ENCODE peak calls at places on chromosomes 3 and 15, in five cellular contexts. Y, C, L, H and T are unnamed samples.

GRCh38 chr3:14513566-14514322 is 26.4 kb downstream of the GRIP2 start:
- DNase-seq in Y (peak; percentile 32), C (no peak), L (no peak), H (peak; percentile 76), T (no peak)

GRCh38 chr3:23996058-23996457 is 51.0 kb downstream of the NR1D2 start:
- DNase-seq in Y (no peak), C (no peak), L (no peak), H (no peak), T (no peak)

GRCh38 chr3:173983353-173983752 is 585.8 kb downstream of the NLGN1 start:
- DNase-seq in Y (no peak), C (no peak), L (no peak), H (no peak), T (no peak)

GRCh38 chr3:11131371-11131770 is 22.9 kb upstream of the HRH1 start:
- DNase-seq in Y (no peak), C (no peak), L (no peak), H (peak; percentile 45), T (no peak)

GRCh38 chr3:142850395-142851023 is 38.4 kb downstream of the PCOLCE2 start:
- DNase-seq in Y (no peak), C (no peak), L (peak; percentile 97), H (no peak), T (peak; percentile 90)

GRCh38 chr3:149706905-149707304 is 45.4 kb downstream of the COMMD2 start:
- DNase-seq in Y (no peak), C (peak; percentile 30), L (no peak), H (no peak), T (peak; percentile 71)

GRCh38 chr15:56524915-56525314 is 60.0 kb upstream of the MNS1 start:
- DNase-seq in Y (no peak), C (no peak), L (peak; percentile 67), H (no peak), T (no peak)

GRCh38 chr3:179398574-179399249 is 51.2 kb downstream of the MFN1 start:
- DNase-seq in Y (no peak), C (no peak), L (peak; percentile 33), H (no peak), T (peak; percentile 18)

GRCh38 chr15:29887719-29888118 is 65.5 kb upstream of the TJP1 start:
- DNase-seq in Y (no peak), C (no peak), L (peak; percentile 84), H (no peak), T (peak; percentile 22)

GRCh38 chr3:55556622-55557531 is 69.8 kb upstream of the WNT5A start:
- DNase-seq in Y (no peak), C (no peak), L (peak; percentile 45), H (no peak), T (no peak)

GRCh38 chr3:121637922-121638321 is 22.8 kb downstream of the HCLS1 start:
- DNase-seq in Y (no peak), C (no peak), L (no peak), H (peak; percentile 6), T (no peak)

GRCh38 chr15:88615303-88616107 is 5.6 kb upstream of the AEN start:
- DNase-seq in Y (no peak), C (peak; percentile 19), L (no peak), H (no peak), T (no peak)

GRCh38 chr15:44219073-44219472 is 24.0 kb upstream of the FRMD5 start:
- DNase-seq in Y (no peak), C (no peak), L (no peak), H (no peak), T (no peak)

GRCh38 chr3:46504780-46505179 is 7.0 kb downstream of the RTP3 start:
- DNase-seq in Y (no peak), C (no peak), L (no peak), H (peak; percentile 29), T (no peak)

GRCh38 chr15:54803139-54803808 is 393.5 kb downstream of the RSL24D1 start:
- DNase-seq in Y (no peak), C (no peak), L (no peak), H (no peak), T (no peak)

GRCh38 chr15:100786901-100787566 is 92.6 kb upstream of the ALDH1A3 start:
- DNase-seq in Y (no peak), C (peak; percentile 33), L (no peak), H (peak; percentile 74), T (no peak)

GRCh38 chr3:61903931-61904657 is 342.7 kb downstream of the PTPRG start:
- DNase-seq in Y (no peak), C (no peak), L (peak; percentile 70), H (no peak), T (peak; percentile 63)

GRCh38 chr3:32296251-32297204 is 58.0 kb downstream of the CMTM8 start:
- DNase-seq in Y (no peak), C (peak; percentile 66), L (peak; percentile 78), H (peak; percentile 91), T (peak; percentile 78)

GRCh38 chr3:14241716-14242115 is 63.1 kb downstream of the LSM3 start:
- DNase-seq in Y (no peak), C (no peak), L (no peak), H (peak; percentile 32), T (no peak)

DNA sequence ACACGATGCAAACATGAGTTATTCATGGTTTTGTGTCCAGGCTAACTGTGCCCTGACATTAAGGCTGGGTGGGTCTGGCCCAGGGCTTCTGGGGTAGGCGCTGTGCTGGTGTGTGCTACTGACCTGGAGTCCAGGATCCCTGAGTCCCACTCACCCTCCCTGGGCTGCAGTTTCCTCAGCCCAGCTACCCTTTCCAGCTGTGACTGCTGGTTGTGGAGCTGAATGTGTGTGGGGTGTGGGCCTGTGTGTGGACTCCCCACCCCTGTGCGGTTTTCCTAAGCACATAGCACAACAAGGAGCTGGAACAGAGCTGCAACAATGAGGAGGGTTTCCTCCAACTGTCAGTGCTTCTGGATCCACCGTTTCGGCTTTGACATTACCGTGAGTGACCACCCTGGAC is 38.0 kb downstream of the SMAD3 start:
- DNase-seq in Y (no peak), C (no peak), L (no peak), H (no peak), T (no peak)
- H3K4me3 ChIP-seq in Y (no peak overlapping the region), C (no peak overlapping the region), L (no peak overlapping the region), H (no peak overlapping the region), T (no peak overlapping the region)

GRCh38 chr15:77507911-77508310 is 87.2 kb downstream of the HMG20A start:
- DNase-seq in Y (no peak), C (peak; percentile 22), L (peak; percentile 47), H (peak; percentile 84), T (peak; percentile 86)

GRCh38 chr15:77506311-77507150 is 85.8 kb downstream of the HMG20A start:
- DNase-seq in Y (no peak), C (peak; percentile 73), L (peak; percentile 52), H (peak; percentile 91), T (peak; percentile 73)

GRCh38 chr15:77508541-77509505 is 88.1 kb downstream of the HMG20A start:
- DNase-seq in Y (no peak), C (peak; percentile 47), L (peak; percentile 63), H (peak; percentile 84), T (peak; percentile 72)

GRCh38 chr15:77505556-77505955 is 84.9 kb downstream of the HMG20A start:
- DNase-seq in Y (no peak), C (no peak), L (no peak), H (no peak), T (no peak)

DNA sequence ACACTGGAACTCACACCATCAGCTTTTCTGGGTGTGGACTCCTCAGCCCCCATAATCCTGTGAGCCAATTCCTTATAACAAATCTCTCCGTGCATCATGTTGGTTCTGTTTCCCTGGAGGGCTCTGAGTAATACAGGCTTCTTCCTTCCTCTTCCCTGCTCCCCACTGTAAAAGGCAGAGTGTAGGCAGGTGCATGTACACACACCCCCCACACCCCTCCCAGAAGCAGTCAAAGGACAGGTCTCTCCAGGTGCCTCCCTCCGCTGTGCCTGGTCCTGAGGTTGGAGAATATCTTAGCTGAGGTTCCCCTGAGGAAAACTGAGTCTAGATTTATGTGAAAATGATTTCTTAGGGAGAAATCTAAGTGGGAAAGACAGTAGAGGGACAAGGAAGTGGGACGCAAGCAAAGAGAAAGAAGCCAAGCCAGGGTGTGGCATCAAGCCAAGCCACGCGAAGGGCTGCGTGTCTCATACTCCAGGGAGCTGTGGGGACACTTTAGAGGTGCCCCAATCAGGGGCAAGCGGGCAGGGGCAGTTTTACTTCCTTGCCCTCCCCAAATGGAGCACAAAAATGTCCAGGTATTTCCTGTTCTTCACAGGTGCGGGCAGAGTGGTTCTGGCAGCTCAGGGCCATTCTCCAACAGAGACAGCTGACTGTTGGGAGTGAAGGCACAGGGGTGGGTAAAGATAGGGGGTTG is 86.6 kb downstream of the HMG20A start:
- DNase-seq in Y (no peak), C (peak; percentile 19), L (no peak), H (peak; percentile 91), T (peak; percentile 52)
- H3K4me3 ChIP-seq in Y (no peak overlapping the region), C (no peak overlapping the region), L (no peak overlapping the region), H (no peak overlapping the region), T (peak overlapping the region; percentile 7)

DNA sequence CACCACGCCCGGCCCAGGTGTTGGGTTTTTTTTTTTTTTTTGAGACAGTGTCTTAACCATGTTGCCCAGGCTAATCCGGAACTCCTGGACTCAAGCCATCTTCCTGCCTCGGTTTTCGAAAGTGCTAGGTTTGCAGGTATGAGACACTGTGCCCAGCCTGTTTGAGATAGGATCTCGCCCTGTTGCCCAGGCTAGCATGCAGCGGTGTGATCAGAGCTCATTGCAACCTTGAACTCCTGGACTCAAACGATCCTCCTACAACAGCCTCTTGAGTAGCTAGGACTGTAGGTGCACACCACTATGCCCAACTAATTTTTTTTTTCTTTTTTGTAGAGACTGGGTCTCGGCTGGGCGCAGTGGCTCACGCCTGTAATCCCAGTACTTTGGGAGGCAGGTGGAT is 20.3 kb upstream of the ITPKA start:
- DNase-seq in Y (no peak), C (no peak), L (no peak), H (no peak), T (no peak)
- H3K4me3 ChIP-seq in Y (no peak overlapping the region), C (no peak overlapping the region), L (no peak overlapping the region), H (no peak overlapping the region), T (no peak overlapping the region)

GRCh38 chr3:38150780-38151528 is 12.5 kb downstream of the MYD88 start:
- DNase-seq in Y (no peak), C (no peak), L (no peak), H (peak; percentile 15), T (no peak)

GRCh38 chr3:38146504-38146903 is 8.0 kb downstream of the MYD88 start:
- DNase-seq in Y (no peak), C (no peak), L (no peak), H (no peak), T (no peak)

GRCh38 chr3:38149701-38150100 is 11.2 kb downstream of the MYD88 start:
- DNase-seq in Y (no peak), C (no peak), L (no peak), H (no peak), T (no peak)

GRCh38 chr3:38143511-38143910 is 5.0 kb downstream of the MYD88 start:
- DNase-seq in Y (no peak), C (no peak), L (no peak), H (peak; percentile 20), T (no peak)

GRCh38 chr3:38147434-38147833 is 9.0 kb downstream of the MYD88 start:
- DNase-seq in Y (no peak), C (no peak), L (no peak), H (no peak), T (no peak)
- H3K4me3 ChIP-seq in Y (no peak overlapping the region), C (no peak overlapping the region), L (no peak overlapping the region), H (no peak overlapping the region), T (no peak overlapping the region)

GRCh38 chr3:119013951-119014350 is 20.7 kb downstream of the IGSF11 start:
- DNase-seq in Y (no peak), C (no peak), L (no peak), H (no peak), T (no peak)
- H3K4me3 ChIP-seq in Y (no peak overlapping the region), C (no peak overlapping the region), L (no peak overlapping the region), H (no peak overlapping the region), T (no peak overlapping the region)

GRCh38 chr15:70258369-70259029 is 160.8 kb upstream of the TLE3 start:
- DNase-seq in Y (no peak), C (peak; percentile 18), L (no peak), H (no peak), T (no peak)
- H3K4me3 ChIP-seq in Y (no peak overlapping the region), C (no peak overlapping the region), L (no peak overlapping the region), H (no peak overlapping the region), T (no peak overlapping the region)